ENCODE peak calls at places on chromosomes 2 and 18, in seven cellular contexts. C, O, J, G, U, Y and I are unnamed samples.

GRCh38 chr2:176130153-176130916 is 830 bp downstream of the HOXD8 start:
- DNase-seq in Y (no peak), U (peak), O (peak), C (no peak), J (no peak), G (no peak), I (peak)

GRCh38 chr2:215612770-215613169 is 176.9 kb upstream of the FN1 start:
- DNase-seq in U (peak), O (no peak), C (no peak), Y (peak), J (no peak), G (peak), I (peak)

GRCh38 chr2:12051831-12052230 is 305.4 kb downstream of the LPIN1 start:
- DNase-seq in Y (peak), U (peak), G (no peak), J (no peak), O (no peak), C (no peak), I (no peak)

GRCh38 chr2:191190439-191190838 is 39.6 kb upstream of the STAT4 start:
- DNase-seq in G (no peak), U (no peak), J (no peak), Y (no peak), O (no peak), C (no peak), I (no peak)

GRCh38 chr2:44972771-44973535 is 31.5 kb downstream of the SIX3 start:
- DNase-seq in J (no peak), G (peak), C (no peak), O (no peak), U (no peak), Y (no peak), I (no peak)

GRCh38 chr18:77103181-77103875 is 29.3 kb downstream of the MBP start:
- DNase-seq in C (no peak), U (no peak), Y (peak), G (no peak), O (no peak), J (no peak), I (no peak)

GRCh38 chr2:134819334-134819733 is 19.1 kb upstream of the ACMSD start:
- DNase-seq in C (no peak), G (peak), O (no peak), U (peak), Y (peak), J (no peak), I (no peak)

GRCh38 chr18:47749195-47749973 is 181.1 kb downstream of the SMAD2 start:
- DNase-seq in C (peak), G (peak), U (peak), J (peak), O (peak), Y (peak), I (peak)

GRCh38 chr18:13558132-13558531 is 168.2 kb downstream of the FAM210A start:
- DNase-seq in O (peak), U (peak), G (peak), Y (peak), C (peak), J (peak), I (peak)

GRCh38 chr2:38709515-38710194 is 41.5 kb downstream of the SRSF7 start:
- DNase-seq in Y (no peak), G (peak), U (no peak), C (no peak), J (no peak), O (no peak), I (no peak)

GRCh38 chr18:79471048-79471447 is 75.3 kb downstream of the NFATC1 start:
- DNase-seq in C (no peak), Y (no peak), J (no peak), O (no peak), G (no peak), U (no peak), I (no peak)

GRCh38 chr2:231127936-231128335 is 3.1 kb upstream of the HTR2B start:
- DNase-seq in J (no peak), C (no peak), U (no peak), G (no peak), Y (no peak), O (no peak), I (peak)

GRCh38 chr2:150088538-150088937 is 398.9 kb downstream of the RND3 start:
- DNase-seq in O (no peak), C (no peak), J (no peak), Y (peak), G (peak), U (no peak), I (no peak)

GRCh38 chr18:35010983-35011382 is 30.2 kb upstream of the MAPRE2 start:
- DNase-seq in U (no peak), G (no peak), C (no peak), J (no peak), O (no peak), Y (peak), I (no peak)

GRCh38 chr18:79866889-79867574 is 69.3 kb downstream of the KCNG2 start:
- DNase-seq in G (no peak), J (no peak), C (no peak), U (no peak), Y (peak), O (no peak), I (no peak)

GRCh38 chr2:86518498-86518897 is 44.7 kb downstream of the CHMP3 start:
- DNase-seq in G (peak), J (no peak), Y (no peak), U (peak), O (no peak), C (no peak), I (no peak)

GRCh38 chr2:141906673-141907072 is 224.1 kb downstream of the LRP1B start:
- DNase-seq in G (no peak), C (no peak), Y (no peak), J (no peak), O (no peak), U (no peak), I (no peak)

GRCh38 chr2:241701155-241701404 is 759 bp upstream of the ING5 start:
- DNase-seq in Y (peak), G (no peak), U (peak), O (peak), C (no peak), J (no peak), I (peak)

GRCh38 chr2:208620487-208620978 is 213.9 kb downstream of the PTH2R start:
- DNase-seq in J (no peak), O (no peak), U (no peak), Y (no peak), G (no peak), C (no peak), I (no peak)

GRCh38 chr2:140442319-140442718 is 1662.1 kb upstream of the NXPH2 start:
- DNase-seq in C (no peak), J (no peak), G (peak), O (no peak), Y (peak), U (peak), I (no peak)

GRCh38 chr2:218063541-218064295 is 5.3 kb upstream of the RUFY4 start:
- DNase-seq in G (no peak), Y (no peak), U (no peak), J (no peak), O (no peak), C (no peak), I (no peak)

DNA sequence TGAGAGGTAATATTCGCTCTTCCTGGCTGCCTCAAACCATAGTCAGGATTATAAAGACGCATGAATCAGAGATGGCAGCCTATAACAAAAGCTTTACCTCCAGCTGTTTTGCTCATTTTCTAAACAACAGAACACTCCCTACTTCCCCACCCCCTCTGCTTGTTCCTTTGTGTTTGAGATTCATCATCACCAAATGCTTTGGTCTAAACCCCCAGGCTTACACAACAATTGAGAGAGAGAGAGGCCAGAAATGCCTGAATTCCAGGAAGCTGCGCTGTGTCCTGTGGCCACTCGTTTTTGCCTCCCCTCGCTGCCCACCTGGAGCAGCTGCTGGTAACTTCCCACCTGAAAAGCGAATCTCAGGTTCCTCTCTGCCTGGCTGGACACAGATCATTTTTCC is 78.9 kb upstream of the CAPN13 start:
- DNase-seq in O (peak), C (peak), Y (no peak), J (peak), U (no peak), G (peak), I (no peak)
- H4K8ac ChIP-seq in O (no peak), C (no peak), Y (no peak), J (no peak), U (no peak), G (no peak), I (no peak)

GRCh38 chr2:98393354-98393753 is 47.1 kb downstream of the CNGA3 start:
- DNase-seq in C (no peak), Y (no peak), O (no peak), G (no peak), U (no peak), J (no peak), I (no peak)
- H4K8ac ChIP-seq in C (no peak), Y (no peak), O (no peak), G (no peak), U (no peak), J (no peak), I (no peak)

GRCh38 chr2:200847939-200848338 is 16.5 kb downstream of the CLK1 start:
- DNase-seq in G (no peak), J (no peak), U (no peak), Y (no peak), C (no peak), O (no peak), I (no peak)
- H4K8ac ChIP-seq in G (no peak), J (no peak), U (no peak), Y (no peak), C (no peak), O (no peak), I (no peak)

GRCh38 chr2:236828820-236829219 is 256.9 kb upstream of the COPS8 start:
- DNase-seq in G (no peak), Y (no peak), O (no peak), J (no peak), C (no peak), U (no peak), I (no peak)
- H4K8ac ChIP-seq in G (no peak), Y (no peak), O (no peak), J (no peak), C (no peak), U (no peak), I (no peak)

GRCh38 chr2:157227592-157227991 is 29.9 kb upstream of the GALNT5 start:
- DNase-seq in U (no peak), J (no peak), O (no peak), C (no peak), Y (no peak), G (no peak), I (no peak)

GRCh38 chr2:157221394-157221988 is 36.0 kb upstream of the GALNT5 start:
- DNase-seq in C (no peak), J (no peak), Y (no peak), U (no peak), G (no peak), O (no peak), I (no peak)

GRCh38 chr2:157218911-157219310 is 38.6 kb upstream of the GALNT5 start:
- DNase-seq in J (no peak), U (no peak), C (no peak), G (no peak), Y (no peak), O (no peak), I (no peak)

GRCh38 chr2:157220502-157220901 is 37.0 kb upstream of the GALNT5 start:
- DNase-seq in C (no peak), O (no peak), U (no peak), J (no peak), Y (no peak), G (no peak), I (no peak)

DNA sequence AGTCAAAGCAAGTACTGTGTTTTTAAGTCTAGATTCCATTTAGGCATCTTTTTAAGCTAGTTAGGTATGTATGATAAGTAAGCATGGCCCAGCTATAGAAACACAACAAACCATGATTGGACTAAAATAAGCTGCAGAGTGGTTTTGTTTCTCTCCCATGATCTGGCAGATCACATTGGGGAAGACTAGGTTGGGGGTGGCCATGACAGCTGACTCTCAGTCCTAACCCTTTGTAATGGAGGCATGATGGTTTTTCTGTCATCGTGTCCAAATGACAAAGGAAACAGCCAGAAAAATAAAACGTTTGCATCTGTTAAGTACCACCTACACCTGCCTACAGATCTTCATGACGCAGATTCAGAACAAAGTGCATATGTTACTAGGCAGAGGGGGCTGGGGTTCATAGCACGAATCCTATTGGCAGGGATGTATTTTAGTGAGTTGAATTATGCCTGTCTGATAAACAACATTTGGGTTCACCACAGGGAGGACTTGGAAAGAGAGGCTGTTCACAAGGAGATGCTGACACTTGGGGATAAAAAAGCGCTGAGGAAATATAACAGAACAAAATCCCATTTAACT is 33.8 kb upstream of the GALNT5 start:
- DNase-seq in U (no peak), Y (no peak), J (no peak), G (no peak), C (no peak), O (no peak), I (no peak)
- H4K8ac ChIP-seq in U (no peak), Y (no peak), J (no peak), G (no peak), C (no peak), O (no peak), I (no peak)